ENCODE peak calls at places on chromosomes 4 and X, in nine cellular contexts. P, I, T, L, M, S, B, F and J are unnamed samples.

GRCh38 chr4:116913451-116913850 is 171.9 kb downstream of the TRAM1L1 start:
- DNase-seq in S (no peak), P (no peak), M (no peak), I (no peak), L (no peak), T (no peak), F (no peak), B (no peak), J (no peak)

GRCh38 chr4:87299898-87300297 is 22.8 kb downstream of the HSD17B13 start:
- DNase-seq in B (no peak), F (no peak), S (no peak), L (no peak), M (no peak), T (no peak), I (no peak), P (no peak), J (peak)

GRCh38 chr4:173459857-173460256 is 60.9 kb upstream of the SCRG1 start:
- DNase-seq in S (no peak), B (no peak), L (no peak), P (no peak), M (no peak), T (no peak), F (no peak), I (no peak), J (no peak)

GRCh38 chr4:85807247-85807915 is 332.4 kb downstream of the ARHGAP24 start:
- DNase-seq in F (no peak), S (peak), M (peak), T (no peak), P (no peak), L (no peak), I (no peak), B (no peak), J (no peak)

GRCh38 chrX:72312311-72312940 is 6.7 kb upstream of the CITED1 start:
- DNase-seq in P (no peak), B (no peak), I (no peak), L (no peak), T (no peak), F (no peak), M (no peak), S (no peak), J (no peak)

GRCh38 chrX:72041166-72041565 is 90.5 kb downstream of the RTL5 start:
- DNase-seq in B (no peak), P (no peak), T (no peak), S (no peak), F (no peak), I (no peak), M (no peak), L (no peak), J (no peak)

GRCh38 chrX:139930923-139931645 is 1.8 kb downstream of the ATP11C start:
- DNase-seq in S (peak), B (no peak), I (peak), M (peak), P (no peak), L (peak), F (peak), T (peak), J (no peak)

GRCh38 chr4:11698033-11698432 is 269.3 kb upstream of the HS3ST1 start:
- DNase-seq in F (no peak), I (no peak), M (no peak), B (no peak), S (no peak), L (no peak), T (no peak), P (no peak), J (no peak)

GRCh38 chr4:165351359-165352130 is 24.1 kb downstream of the MSMO1 start:
- DNase-seq in B (no peak), S (no peak), I (no peak), L (no peak), P (no peak), F (peak), T (peak), M (no peak), J (no peak)

GRCh38 chr4:23942491-23942890 is 52.6 kb upstream of the PPARGC1A start:
- DNase-seq in B (no peak), M (no peak), T (no peak), I (no peak), P (no peak), L (no peak), F (no peak), S (no peak), J (no peak)

GRCh38 chr4:44493924-44494323 is 45.3 kb upstream of the KCTD8 start:
- DNase-seq in P (no peak), S (peak), T (peak), F (peak), I (no peak), B (no peak), L (no peak), M (peak), J (no peak)
- TF ChIP-seq CTCF in P (peak), S (peak), T (peak), F (peak), I (peak), B (peak), L (no peak), M (peak), J (peak)

DNA sequence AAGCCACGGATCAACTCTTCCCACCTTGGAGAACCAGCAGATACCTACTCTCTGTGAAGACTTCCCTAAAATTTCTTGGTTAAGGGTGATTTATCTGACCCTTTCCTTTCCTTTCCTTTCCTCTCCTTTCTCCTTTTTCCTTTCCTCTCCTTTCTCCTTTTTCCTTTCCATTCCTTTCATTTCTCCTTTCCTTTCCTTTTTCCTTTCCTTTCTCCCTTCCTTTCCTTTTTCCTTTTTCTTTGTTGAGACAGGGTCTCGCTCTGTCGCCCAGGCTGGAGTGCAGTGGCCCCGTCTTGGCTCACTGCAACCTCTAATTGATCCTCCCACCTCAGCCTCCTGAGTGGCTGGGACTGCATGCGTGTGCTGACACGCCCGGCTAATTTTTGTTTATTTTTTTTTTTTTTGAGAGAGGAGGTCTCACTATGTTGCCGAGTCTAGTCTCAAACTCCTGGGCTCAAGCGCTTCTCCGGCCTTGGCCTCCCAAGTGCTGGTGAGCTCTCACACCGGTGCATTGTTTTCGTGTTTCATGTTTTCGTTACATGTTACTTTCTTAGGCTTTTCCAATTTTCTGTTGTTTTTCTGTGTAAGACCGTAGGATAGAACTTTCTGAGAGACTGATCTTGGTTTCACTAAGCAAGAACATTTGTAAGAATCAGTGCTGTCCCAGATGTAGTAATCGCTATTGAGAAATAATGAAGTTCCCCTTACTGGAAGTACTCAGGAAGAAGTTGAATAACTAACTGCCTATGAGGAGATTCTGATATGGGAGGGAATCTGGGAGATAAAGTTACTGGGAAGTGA is 2.0 kb downstream of the TMEM165 start:
- DNase-seq in B (no peak), L (no peak), M (peak), P (no peak), T (no peak), S (peak), F (no peak), I (no peak), J (no peak)
- H3K4me3 ChIP-seq in B (peak), L (peak), M (peak), P (peak), T (peak), S (peak), F (peak), I (peak), J (peak)

GRCh38 chr4:48340905-48341775 is at the start of gene SLAIN2:
- DNase-seq in M (peak), L (peak), B (peak), F (peak), P (peak), S (peak), T (peak), I (peak), J (peak)
- TF ChIP-seq CTCF in M (peak), L (peak), B (peak), F (peak), P (peak), S (no peak), T (peak), I (peak), J (no peak)

GRCh38 chrX:23390979-23391378 is 56.3 kb downstream of the PTCHD1 start:
- DNase-seq in L (no peak), B (no peak), F (no peak), I (no peak), P (no peak), M (no peak), S (no peak), T (no peak), J (no peak)
- H3K4me3 ChIP-seq in L (no peak), B (no peak), F (no peak), I (no peak), P (no peak), M (no peak), S (no peak), T (no peak), J (no peak)

GRCh38 chr4:31692407-31692940 is 972.3 kb downstream of the PCDH7 start:
- DNase-seq in L (no peak), I (no peak), B (no peak), S (no peak), P (no peak), F (no peak), T (no peak), M (no peak), J (no peak)
- TF ChIP-seq CTCF in L (no peak), I (peak), B (no peak), S (peak), P (no peak), F (no peak), T (peak), M (peak), J (peak)

GRCh38 chrX:11759461-11760311 is 1.6 kb downstream of the MSL3 start:
- DNase-seq in P (peak), L (peak), T (peak), I (peak), S (peak), M (peak), F (peak), B (peak), J (peak)

GRCh38 chrX:11758400-11759171 is 549 bp downstream of the MSL3 start:
- DNase-seq in M (peak), T (peak), P (no peak), L (peak), S (peak), I (peak), B (peak), F (peak), J (no peak)

GRCh38 chrX:11757729-11758399 is at the start of gene MSL3:
- DNase-seq in I (peak), B (no peak), F (no peak), L (peak), T (peak), M (peak), P (no peak), S (peak), J (no peak)

GRCh38 chrX:11759172-11759460 is 1.1 kb downstream of the MSL3 start:
- DNase-seq in S (no peak), F (no peak), M (no peak), I (no peak), P (no peak), L (no peak), B (no peak), T (no peak), J (no peak)

GRCh38 chrX:11760958-11761357 is 2.9 kb downstream of the MSL3 start:
- DNase-seq in I (no peak), P (no peak), T (no peak), S (no peak), L (no peak), M (no peak), F (no peak), B (no peak), J (no peak)
- H3K4me3 ChIP-seq in I (no peak), P (no peak), T (no peak), S (no peak), L (no peak), M (no peak), F (no peak), B (no peak), J (no peak)